ENCODE peak calls at places on chromosomes 16 and 17, in nine cellular contexts. N is mesendoderm, F is ascending aorta, V is body of pancreas, I is esophagus muscularis mucosa, Q is endodermal cell, K is HCT116, L is cardiac muscle cell, G is IMR-90. S is an unnamed sample.

GRCh38 chr16:14955546-14956231 is 18.4 kb downstream of the NPIPA1 start:
- DNase-seq in N (no peak), F (peak; percentile 57), V (no peak), I (no peak), Q (peak; percentile 39), K (no peak), L (no peak), G (no peak), S (peak; percentile 75)

GRCh38 chr16:51508813-51509212 is 357.7 kb upstream of the SALL1 start:
- DNase-seq in N (no peak), F (no peak), V (no peak), I (no peak), Q (no peak), K (no peak), L (peak; percentile 76), G (peak; percentile 38), S (no peak)

GRCh38 chr16:23423496-23424049 is 29.4 kb downstream of the COG7 start:
- DNase-seq in N (no peak), F (peak; percentile 92), V (peak; percentile 55), I (peak; percentile 96), Q (peak; percentile 48), K (peak; percentile 76), L (peak; percentile 93), G (peak; percentile 99), S (peak; percentile 49)

GRCh38 chr17:50863221-50863843 is 2.8 kb downstream of the TOB1 start:
- DNase-seq in N (peak; percentile 70), F (no peak), V (peak; percentile 66), I (peak; percentile 90), Q (peak; percentile 91), K (peak; percentile 36), L (peak; percentile 48), G (no peak), S (no peak)

GRCh38 chr17:44209786-44210341 is 9.6 kb downstream of the UBTF start:
- DNase-seq in N (no peak), F (no peak), V (no peak), I (no peak), Q (no peak), K (no peak), L (no peak), G (peak; percentile 40), S (no peak)

GRCh38 chr16:28930652-28931051 is 1.1 kb upstream of the CD19 start:
- DNase-seq in N (no peak), F (no peak), V (no peak), I (no peak), Q (no peak), K (no peak), L (no peak), G (no peak), S (no peak)

GRCh38 chr17:57440522-57441269 is 184.4 kb downstream of the MSI2 start:
- DNase-seq in N (peak; percentile 93), F (peak; percentile 80), V (peak; percentile 35), I (no peak), Q (peak; percentile 95), K (peak; percentile 76), L (peak; percentile 90), G (peak; percentile 88), S (peak; percentile 73)

GRCh38 chr16:85679870-85680269 is 8.9 kb downstream of the GINS2 start:
- DNase-seq in N (no peak), F (no peak), V (no peak), I (no peak), Q (no peak), K (no peak), L (no peak), G (no peak), S (no peak)

GRCh38 chr17:50660887-50661345 is 26.2 kb downstream of the ABCC3 start:
- DNase-seq in N (no peak), F (no peak), V (no peak), I (no peak), Q (no peak), K (no peak), L (no peak), G (no peak), S (no peak)

GRCh38 chr16:4052096-4052495 is 64.1 kb downstream of the ADCY9 start:
- DNase-seq in N (no peak), F (no peak), V (no peak), I (no peak), Q (no peak), K (no peak), L (no peak), G (no peak), S (no peak)

GRCh38 chr16:9050102-9050830 is 41.2 kb upstream of the HAPSTR1 start:
- DNase-seq in N (peak; percentile 88), F (no peak), V (no peak), I (no peak), Q (peak; percentile 94), K (no peak), L (peak; percentile 36), G (peak; percentile 16), S (no peak)

GRCh38 chr17:7438050-7438614 is 1.2 kb upstream of the FGF11 start:
- DNase-seq in N (peak; percentile 59), F (no peak), V (peak; percentile 37), I (no peak), Q (peak; percentile 93), K (no peak), L (peak; percentile 17), G (no peak), S (peak; percentile 78)

GRCh38 chr16:24635900-24636610 is 93.4 kb upstream of the TNRC6A start:
- DNase-seq in N (no peak), F (peak; percentile 73), V (peak; percentile 71), I (no peak), Q (no peak), K (no peak), L (peak; percentile 98), G (peak; percentile 91), S (peak; percentile 70)

GRCh38 chr16:77207029-77207428 is 7.8 kb downstream of the SYCE1L start:
- DNase-seq in N (no peak), F (no peak), V (no peak), I (no peak), Q (peak; percentile 60), K (no peak), L (no peak), G (no peak), S (no peak)

GRCh38 chr17:82583720-82584234 is 64.2 kb downstream of the FOXK2 start:
- DNase-seq in N (no peak), F (no peak), V (no peak), I (no peak), Q (peak; percentile 54), K (no peak), L (no peak), G (no peak), S (no peak)

GRCh38 chr17:7296189-7296861 is 1.9 kb upstream of the YBX2 start:
- DNase-seq in N (peak; percentile 87), F (peak; percentile 89), V (peak; percentile 82), I (peak; percentile 98), Q (peak; percentile 98), K (peak; percentile 66), L (peak; percentile 87), G (peak; percentile 74), S (peak; percentile 86)

GRCh38 chr17:38417210-38417951 is 10.9 kb upstream of the ARHGAP23 start:
- DNase-seq in N (peak; percentile 57), F (no peak), V (no peak), I (no peak), Q (peak; percentile 78), K (no peak), L (no peak), G (no peak), S (no peak)

GRCh38 chr17:36183001-36183810 is 6.8 kb upstream of the TBC1D3B start:
- DNase-seq in N (peak; percentile 74), F (no peak), V (peak; percentile 56), I (no peak), Q (peak; percentile 99), K (peak; percentile 39), L (peak; percentile 65), G (peak; percentile 54), S (peak; percentile 66)

GRCh38 chr17:46950615-46950996 is 27.6 kb downstream of the GOSR2 start:
- DNase-seq in N (no peak), F (no peak), V (peak; percentile 5), I (no peak), Q (no peak), K (no peak), L (no peak), G (no peak), S (no peak)

GRCh38 chr16:79608976-79609375 is 8.4 kb upstream of the MAF start:
- DNase-seq in N (no peak), F (no peak), V (no peak), I (no peak), Q (no peak), K (no peak), L (no peak), G (no peak), S (no peak)

GRCh38 chr17:82876602-82877391 is 37.0 kb upstream of the ZNF750 start:
- DNase-seq in N (peak; percentile 57), F (peak; percentile 87), V (peak; percentile 81), I (no peak), Q (peak; percentile 76), K (peak; percentile 49), L (peak; percentile 81), G (peak; percentile 78), S (peak; percentile 78)

GRCh38 chr17:20202141-20202574 is 193.0 kb downstream of the SPECC1 start:
- DNase-seq in N (peak; percentile 33), F (no peak), V (no peak), I (no peak), Q (peak; percentile 78), K (no peak), L (no peak), G (no peak), S (no peak)
- H3K4me1 ChIP-seq in N (no peaks in the 10 kb centered on the region), F (peaks cover 20% of the 10 kb centered on the region), V (peaks cover 23% of the 10 kb centered on the region), I (peaks cover 17% of the 10 kb centered on the region), Q (no peaks in the 10 kb centered on the region), K (peaks cover 4% of the 10 kb centered on the region), L (no peaks in the 10 kb centered on the region), G (peaks cover 32% of the 10 kb centered on the region), S (no peaks in the 10 kb centered on the region)

DNA sequence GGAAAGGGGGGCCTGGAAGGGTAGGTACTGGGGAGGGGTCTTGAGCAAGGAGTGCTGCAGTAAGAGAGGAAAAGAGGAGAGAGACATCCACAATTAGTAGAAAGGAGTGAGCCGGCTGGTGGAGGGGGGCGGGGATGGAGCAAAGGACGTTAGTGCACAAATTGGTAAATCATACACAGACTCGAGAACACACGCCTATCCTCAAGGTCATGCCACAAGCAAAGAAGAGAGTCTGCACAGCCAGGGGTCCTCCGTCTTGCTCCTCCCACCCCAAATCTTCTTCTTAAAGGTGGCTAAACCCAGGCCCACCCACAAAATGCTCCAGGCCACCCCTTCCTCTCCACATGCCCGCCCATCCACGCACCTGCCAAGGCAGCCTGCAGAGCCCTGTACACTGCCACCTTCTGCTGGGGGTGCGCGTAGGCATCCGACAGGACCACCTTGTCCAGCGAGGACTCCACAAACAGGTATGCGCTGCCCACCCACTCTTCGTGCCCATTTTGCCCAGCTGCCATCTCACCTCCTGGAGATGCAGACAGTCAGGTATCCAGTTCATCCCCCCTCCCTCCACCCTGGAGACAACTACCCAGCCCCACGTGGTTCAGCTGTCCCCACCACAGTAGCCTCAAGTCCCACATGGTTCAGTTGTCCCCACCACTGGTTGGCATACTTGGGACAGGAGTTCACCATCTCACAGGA is 3.4 kb downstream of the TRADD start:
- DNase-seq in N (no peak), F (no peak), V (no peak), I (no peak), Q (peak; percentile 46), K (no peak), L (no peak), G (no peak), S (no peak)
- H3K4me3 ChIP-seq in N (no peak overlapping the region), F (no peak overlapping the region), V (no peak overlapping the region), I (no peak overlapping the region), Q (no peak overlapping the region), K (no peak overlapping the region), L (no peak overlapping the region), G (no peak overlapping the region), S (no peak overlapping the region)

GRCh38 chr17:929547-929946 is 50.0 kb downstream of the NXN start:
- DNase-seq in N (no peak), F (no peak), V (no peak), I (no peak), Q (no peak), K (no peak), L (peak; percentile 54), G (no peak), S (no peak)
- H3K4me1 ChIP-seq in N (peaks cover 39% of the 10 kb centered on the region), F (peaks cover 3% of the 10 kb centered on the region), V (peaks cover 43% of the 10 kb centered on the region), I (peaks cover 40% of the 10 kb centered on the region), Q (peaks cover 34% of the 10 kb centered on the region), K (peaks cover 99% of the 10 kb centered on the region), L (peaks cover 35% of the 10 kb centered on the region), G (peaks cover 31% of the 10 kb centered on the region), S (peaks cover 35% of the 10 kb centered on the region)

GRCh38 chr17:73289549-73290254 is 22.1 kb downstream of the CDC42EP4 start:
- DNase-seq in N (no peak), F (no peak), V (peak; percentile 14), I (no peak), Q (no peak), K (no peak), L (no peak), G (no peak), S (no peak)
- H3K4me3 ChIP-seq in N (no peak overlapping the region), F (no peak overlapping the region), V (no peak overlapping the region), I (no peak overlapping the region), Q (no peak overlapping the region), K (no peak overlapping the region), L (no peak overlapping the region), G (no peak overlapping the region), S (peak overlapping the region; percentile 18)

S was measured in left ventricle myocardium inferior.